ENCODE peak calls at places on chromosome 15, in seven cellular contexts. D, F, E, B, I, W and H are unnamed samples.

GRCh38 chr15:67100808-67101581 is 35.6 kb downstream of the SMAD3 start:
- DNase-seq in F (no peak), I (peak), E (no peak), D (no peak), W (no peak), B (no peak), H (no peak)

GRCh38 chr15:30990036-30990435 is 1.4 kb downstream of the MTMR10 start:
- DNase-seq in W (no peak), D (no peak), F (no peak), E (no peak), I (peak), B (no peak), H (no peak)

GRCh38 chr15:89674526-89674925 is 4.6 kb downstream of the PLIN1 start:
- DNase-seq in F (no peak), E (no peak), W (no peak), D (no peak), B (no peak), I (no peak), H (no peak)

GRCh38 chr15:86044981-86045380 is 34.7 kb upstream of the AGBL1 start:
- DNase-seq in B (no peak), E (peak), D (peak), W (no peak), I (no peak), F (no peak), H (no peak)

GRCh38 chr15:50353999-50354837 is 780 bp downstream of the GABPB1 start:
- DNase-seq in D (peak), E (peak), B (peak), W (peak), I (peak), F (peak), H (peak)

GRCh38 chr15:81182031-81182745 is 14.5 kb upstream of the IL16 start:
- DNase-seq in D (no peak), F (no peak), I (no peak), W (no peak), B (no peak), E (no peak), H (no peak)

GRCh38 chr15:89396723-89397652 is 62.4 kb upstream of the POLG start:
- DNase-seq in F (no peak), D (no peak), E (no peak), B (no peak), W (no peak), I (no peak), H (no peak)

GRCh38 chr15:29058903-29059539 is 173.2 kb downstream of the APBA2 start:
- DNase-seq in B (no peak), I (peak), W (no peak), D (no peak), F (no peak), E (no peak), H (no peak)